ENCODE peak calls at places on chromosomes 7 and 10, in eight cellular contexts. K is A172, P is SK-MEL-5, C is EH, A is GM04504, I is SW480, L is kidney epithelial cell, N is heart right ventricle. M is an unnamed sample.

GRCh38 chr7:138880881-138881577 is 83.0 kb upstream of the ATP6V0A4 start:
- DNase-seq in N (peak), A (no peak), P (peak), I (no peak), C (no peak), L (no peak), K (no peak), M (no peak)

GRCh38 chr7:17773289-17773626 is 167.0 kb downstream of the SNX13 start:
- DNase-seq in K (peak), C (peak), I (peak), P (peak), A (peak), N (no peak), L (peak), M (no peak)

GRCh38 chr7:101666751-101667150 is 37.7 kb upstream of the MYL10 start:
- DNase-seq in N (no peak), L (no peak), C (peak), K (no peak), I (no peak), P (no peak), A (no peak), M (no peak)

GRCh38 chr10:7738536-7739407 is 35.7 kb downstream of the ITIH2 start:
- DNase-seq in C (no peak), I (no peak), A (no peak), N (no peak), K (no peak), P (no peak), L (no peak), M (no peak)

GRCh38 chr7:44978511-44979366 is at the start of gene MYO1G:
- DNase-seq in P (no peak), K (no peak), C (no peak), N (no peak), L (no peak), A (no peak), I (no peak), M (no peak)

GRCh38 chr10:61744469-61744868 is 81.7 kb downstream of the CABCOCO1 start:
- DNase-seq in P (peak), L (no peak), A (no peak), I (no peak), N (no peak), C (no peak), K (no peak), M (no peak)

GRCh38 chr10:79090134-79090803 is 21.5 kb downstream of the ZMIZ1 start:
- DNase-seq in A (no peak), C (peak), N (no peak), I (no peak), L (no peak), P (no peak), K (peak), M (peak)

GRCh38 chr10:3207351-3207750 is 34.8 kb upstream of the PITRM1 start:
- DNase-seq in P (no peak), I (no peak), N (no peak), L (no peak), C (no peak), K (no peak), A (no peak), M (no peak)

GRCh38 chr10:16779375-16779774 is 37.8 kb downstream of the RSU1 start:
- DNase-seq in A (no peak), C (no peak), N (no peak), I (no peak), K (no peak), L (no peak), P (no peak), M (no peak)

GRCh38 chr10:6047847-6048246 is 14.3 kb downstream of the IL2RA start:
- DNase-seq in C (no peak), L (no peak), K (no peak), P (no peak), A (no peak), N (no peak), I (no peak), M (no peak)

GRCh38 chr10:96618648-96619047 is 31.8 kb upstream of the TM9SF3 start:
- DNase-seq in K (peak), P (peak), A (no peak), C (peak), N (peak), L (no peak), I (no peak), M (no peak)

GRCh38 chr10:124646483-124647352 is 97.5 kb downstream of the FAM53B start:
- DNase-seq in L (no peak), N (peak), A (peak), C (peak), P (no peak), K (peak), I (no peak), M (no peak)

GRCh38 chr10:73953665-73954064 is 42.7 kb downstream of the PLAU start:
- DNase-seq in K (peak), C (peak), I (peak), N (no peak), P (peak), L (no peak), A (no peak), M (no peak)

GRCh38 chr10:57017356-57018037 is 656.4 kb upstream of the ZWINT start:
- DNase-seq in I (no peak), K (no peak), A (no peak), N (no peak), P (no peak), L (no peak), C (no peak), M (no peak)

GRCh38 chr10:124200011-124200410 is 106.6 kb upstream of the CHST15 start:
- DNase-seq in N (no peak), A (no peak), P (no peak), K (peak), I (no peak), C (peak), L (no peak), M (no peak)

GRCh38 chr7:26898917-26899316 is 34.5 kb upstream of the SKAP2 start:
- DNase-seq in I (no peak), L (no peak), A (no peak), N (no peak), K (no peak), P (no peak), C (no peak), M (no peak)

GRCh38 chr7:52233248-52233647 is 802.2 kb upstream of the POM121L12 start:
- DNase-seq in N (no peak), A (no peak), I (no peak), C (no peak), P (no peak), L (no peak), K (no peak), M (no peak)

GRCh38 chr10:48241301-48241700 is 33.2 kb downstream of the FRMPD2 start:
- DNase-seq in P (no peak), A (no peak), K (no peak), L (no peak), N (no peak), C (no peak), I (no peak), M (no peak)

GRCh38 chr10:98446121-98446655 is 547 bp downstream of the HPS1 start:
- DNase-seq in I (peak), L (no peak), C (peak), K (peak), N (no peak), A (no peak), P (peak), M (no peak)

GRCh38 chr7:16465469-16466086 is at the start of gene SOSTDC1:
- DNase-seq in K (no peak), N (no peak), A (no peak), L (peak), C (peak), P (peak), I (peak), M (no peak)

GRCh38 chr7:97167176-97167575 is 49.7 kb downstream of the SDHAF3 start:
- DNase-seq in P (no peak), N (no peak), I (no peak), A (no peak), L (no peak), C (no peak), K (no peak), M (no peak)

GRCh38 chr7:93601363-93601762 is 26.8 kb upstream of the CALCR start:
- DNase-seq in C (peak), K (no peak), I (peak), L (no peak), N (no peak), P (peak), A (no peak), M (peak)

GRCh38 chr10:121791761-121792160 is 136.1 kb downstream of the ATE1 start:
- DNase-seq in P (no peak), K (no peak), L (no peak), C (no peak), A (no peak), I (no peak), N (no peak), M (no peak)

GRCh38 chr7:76292206-76292573 is 10.3 kb upstream of the HSPB1 start:
- DNase-seq in A (no peak), L (no peak), N (no peak), C (peak), K (no peak), I (no peak), P (peak), M (no peak)

GRCh38 chr7:159211540-159212182 is 67.0 kb upstream of the VIPR2 start:
- DNase-seq in C (no peak), I (no peak), N (no peak), K (peak), L (no peak), P (no peak), A (no peak), M (no peak)

M was measured in NCI-H1436.